ENCODE peak calls at places on chromosomes 12 and 14, in nine cellular contexts. S is choroid plexus epithelial cell, G is pancreas, M is WTC11, V is cardiac muscle cell, D is AG04449, N is AG10803, L is osteocyte, Y is astrocyte of the spinal cord. Q is an unnamed sample.

GRCh38 chr12:121774968-121775474 is 18.5 kb downstream of the RHOF start:
- DNase-seq in S (no peak), G (no peak), M (peak), V (no peak), D (no peak), N (no peak), L (no peak), Y (no peak), Q (no peak)

GRCh38 chr12:52280796-52281560 is 6.5 kb downstream of the KRT86 start:
- DNase-seq in S (peak), G (peak), M (no peak), V (no peak), D (peak), N (peak), L (peak), Y (peak), Q (no peak)

GRCh38 chr12:121822393-121823100 is 18.7 kb downstream of the SETD1B start:
- DNase-seq in S (no peak), G (no peak), M (no peak), V (no peak), D (no peak), N (no peak), L (no peak), Y (no peak), Q (no peak)

GRCh38 chr12:83018063-83018462 is 331.4 kb downstream of the TMTC2 start:
- DNase-seq in S (no peak), G (no peak), M (no peak), V (no peak), D (no peak), N (peak), L (no peak), Y (no peak), Q (no peak)

GRCh38 chr14:32608880-32609279 is 279.8 kb downstream of the AKAP6 start:
- DNase-seq in S (peak), G (no peak), M (no peak), V (no peak), D (no peak), N (peak), L (no peak), Y (peak), Q (no peak)

GRCh38 chr12:68803948-68804653 is 3.9 kb upstream of the MDM2 start:
- DNase-seq in S (no peak), G (no peak), M (no peak), V (no peak), D (no peak), N (no peak), L (no peak), Y (no peak), Q (no peak)

GRCh38 chr14:72401632-72402428 is 469.6 kb downstream of the RGS6 start:
- DNase-seq in S (peak), G (no peak), M (no peak), V (no peak), D (no peak), N (no peak), L (no peak), Y (no peak), Q (no peak)

GRCh38 chr12:104578453-104578852 is 121.7 kb downstream of the CHST11 start:
- DNase-seq in S (peak), G (no peak), M (no peak), V (no peak), D (peak), N (peak), L (no peak), Y (peak), Q (no peak)

GRCh38 chr12:75961878-75962277 is 69.7 kb downstream of the PHLDA1 start:
- DNase-seq in S (no peak), G (no peak), M (no peak), V (no peak), D (no peak), N (no peak), L (no peak), Y (no peak), Q (no peak)

GRCh38 chr12:31517994-31518393 is 72.9 kb downstream of the DENND5B start:
- DNase-seq in S (peak), G (no peak), M (no peak), V (peak), D (no peak), N (peak), L (no peak), Y (peak), Q (no peak)

GRCh38 chr12:56256326-56256960 is 1.7 kb downstream of the ANKRD52 start:
- DNase-seq in S (peak), G (no peak), M (peak), V (no peak), D (no peak), N (peak), L (no peak), Y (peak), Q (peak)

GRCh38 chr12:82757611-82758010 is 70.9 kb downstream of the TMTC2 start:
- DNase-seq in S (peak), G (no peak), M (no peak), V (no peak), D (no peak), N (no peak), L (no peak), Y (no peak), Q (no peak)

GRCh38 chr14:74656964-74657363 is 44.9 kb upstream of the LTBP2 start:
- DNase-seq in S (no peak), G (no peak), M (no peak), V (no peak), D (no peak), N (no peak), L (no peak), Y (no peak), Q (no peak)

GRCh38 chr12:34400986-34401658 is 378.8 kb downstream of the ALG10 start:
- DNase-seq in S (no peak), G (peak), M (peak), V (no peak), D (no peak), N (no peak), L (peak), Y (no peak), Q (peak)

GRCh38 chr14:75452324-75452723 is 24.5 kb downstream of the JDP2 start:
- DNase-seq in S (peak), G (no peak), M (no peak), V (no peak), D (no peak), N (peak), L (no peak), Y (peak), Q (no peak)

GRCh38 chr14:56959869-56960268 is 149.6 kb upstream of the OTX2 start:
- DNase-seq in S (no peak), G (no peak), M (no peak), V (no peak), D (no peak), N (no peak), L (no peak), Y (no peak), Q (no peak)

GRCh38 chr14:34837801-34838322 is 37.3 kb downstream of the BAZ1A start:
- DNase-seq in S (no peak), G (no peak), M (no peak), V (no peak), D (no peak), N (no peak), L (no peak), Y (no peak), Q (no peak)

GRCh38 chr12:78146365-78146772 is 315.7 kb downstream of the NAV3 start:
- DNase-seq in S (peak), G (no peak), M (no peak), V (peak), D (no peak), N (peak), L (no peak), Y (peak), Q (peak)

GRCh38 chr12:81639196-81639595 is 120.0 kb downstream of the PPFIA2 start:
- DNase-seq in S (peak), G (no peak), M (no peak), V (no peak), D (no peak), N (no peak), L (no peak), Y (peak), Q (no peak)

DNA sequence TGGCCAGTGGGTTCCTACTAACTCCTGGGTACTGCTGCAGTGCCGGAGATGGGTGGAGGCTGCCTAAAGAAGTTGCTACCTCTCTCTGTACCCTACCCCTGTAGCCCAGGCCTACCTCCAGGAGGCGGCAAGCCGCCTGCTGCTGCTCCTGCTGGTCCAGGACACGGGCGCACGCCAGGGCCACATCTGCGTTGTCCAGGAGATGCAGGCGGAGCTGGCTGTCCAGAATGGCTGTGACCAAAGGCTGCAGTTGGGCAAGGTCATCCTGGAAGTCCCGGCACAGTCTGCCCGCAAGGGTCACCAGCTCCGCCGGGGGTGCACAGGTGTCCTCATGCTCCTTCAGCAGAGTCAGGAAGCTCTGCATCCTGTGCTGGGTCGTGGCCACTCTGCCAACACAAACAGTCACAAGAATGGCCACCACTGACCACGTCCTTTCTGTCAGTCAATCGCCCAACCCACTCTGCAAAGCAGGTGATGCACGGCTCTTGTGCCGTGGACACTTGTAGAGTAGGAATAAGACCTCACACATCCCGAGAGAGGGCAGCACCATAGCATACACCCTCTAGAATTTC is 1.6 kb downstream of the ANHX start:
- DNase-seq in S (no peak), G (no peak), M (no peak), V (no peak), D (no peak), N (no peak), L (peak), Y (no peak), Q (peak)
- TF ChIP-seq CTCF in S (no peak), G (no peak), M (no peak), V (no peak), D (no peak), N (no peak), L (no peak), Y (no peak), Q (no peak)

DNA sequence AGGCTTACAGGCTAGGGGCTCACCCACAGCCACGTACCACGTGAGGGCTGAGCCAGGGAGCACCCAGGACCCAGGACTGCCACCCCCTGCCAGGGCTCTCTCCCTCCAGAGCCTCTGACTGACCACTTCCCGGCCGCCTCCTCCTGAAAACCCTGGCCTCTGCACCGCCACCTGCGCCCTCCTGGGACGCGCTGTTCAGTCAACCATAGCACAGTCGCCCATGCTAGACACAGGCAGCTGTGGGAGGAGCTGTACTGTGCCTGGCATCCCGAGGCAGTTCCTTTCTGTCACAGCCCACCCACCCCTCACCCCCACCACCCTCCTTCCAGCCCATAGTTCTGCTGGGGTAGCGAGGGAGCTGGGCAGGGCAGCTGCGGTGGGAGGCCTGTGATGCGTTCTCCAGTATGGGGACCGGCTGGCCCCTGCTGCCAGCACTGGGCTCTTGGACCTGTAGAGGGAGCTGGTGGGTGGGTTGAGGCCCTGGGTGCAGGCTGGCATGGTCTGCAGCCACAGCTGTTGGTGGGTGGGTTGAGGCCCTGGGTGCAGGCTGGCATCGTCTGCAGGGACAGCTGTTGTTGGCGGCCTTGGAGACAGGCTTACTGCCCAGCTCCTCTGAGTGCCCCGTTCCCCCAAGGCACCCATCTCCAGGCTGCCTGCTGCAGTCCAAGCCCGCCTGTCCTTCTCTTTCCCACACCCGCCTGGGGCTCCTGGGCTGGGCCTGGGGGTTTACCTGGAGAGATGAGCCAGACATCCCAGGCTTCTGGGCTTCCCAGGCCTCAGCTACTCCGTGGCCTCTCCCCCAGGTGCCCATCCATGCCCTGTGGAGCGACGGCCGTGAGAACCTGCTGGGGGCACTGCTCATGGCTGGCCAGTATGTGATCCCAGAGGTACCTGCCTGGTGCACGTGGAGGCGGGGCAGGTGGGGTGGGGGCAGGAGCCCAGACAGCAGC is 11.5 kb downstream of the ASPG start:
- DNase-seq in S (no peak), G (no peak), M (peak), V (no peak), D (no peak), N (no peak), L (no peak), Y (no peak), Q (no peak)
- TF ChIP-seq CTCF in S (peak), G (no peak), M (no peak), V (no peak), D (no peak), N (no peak), L (peak), Y (no peak), Q (no peak)

GRCh38 chr12:108082506-108082905 is 46.6 kb upstream of the WSCD2 start:
- DNase-seq in S (no peak), G (no peak), M (no peak), V (no peak), D (no peak), N (no peak), L (no peak), Y (no peak), Q (no peak)

GRCh38 chr12:108080363-108080762 is 48.7 kb upstream of the WSCD2 start:
- DNase-seq in S (no peak), G (no peak), M (no peak), V (no peak), D (no peak), N (no peak), L (no peak), Y (no peak), Q (no peak)

GRCh38 chr12:108079731-108080130 is 49.4 kb upstream of the WSCD2 start:
- DNase-seq in S (no peak), G (no peak), M (no peak), V (no peak), D (no peak), N (no peak), L (no peak), Y (no peak), Q (no peak)

GRCh38 chr12:108078428-108078827 is 50.7 kb upstream of the WSCD2 start:
- DNase-seq in S (no peak), G (no peak), M (no peak), V (no peak), D (no peak), N (no peak), L (no peak), Y (no peak), Q (no peak)
- TF ChIP-seq CTCF in S (no peak), G (no peak), M (no peak), V (no peak), D (no peak), N (no peak), L (no peak), Y (no peak), Q (no peak)

DNA sequence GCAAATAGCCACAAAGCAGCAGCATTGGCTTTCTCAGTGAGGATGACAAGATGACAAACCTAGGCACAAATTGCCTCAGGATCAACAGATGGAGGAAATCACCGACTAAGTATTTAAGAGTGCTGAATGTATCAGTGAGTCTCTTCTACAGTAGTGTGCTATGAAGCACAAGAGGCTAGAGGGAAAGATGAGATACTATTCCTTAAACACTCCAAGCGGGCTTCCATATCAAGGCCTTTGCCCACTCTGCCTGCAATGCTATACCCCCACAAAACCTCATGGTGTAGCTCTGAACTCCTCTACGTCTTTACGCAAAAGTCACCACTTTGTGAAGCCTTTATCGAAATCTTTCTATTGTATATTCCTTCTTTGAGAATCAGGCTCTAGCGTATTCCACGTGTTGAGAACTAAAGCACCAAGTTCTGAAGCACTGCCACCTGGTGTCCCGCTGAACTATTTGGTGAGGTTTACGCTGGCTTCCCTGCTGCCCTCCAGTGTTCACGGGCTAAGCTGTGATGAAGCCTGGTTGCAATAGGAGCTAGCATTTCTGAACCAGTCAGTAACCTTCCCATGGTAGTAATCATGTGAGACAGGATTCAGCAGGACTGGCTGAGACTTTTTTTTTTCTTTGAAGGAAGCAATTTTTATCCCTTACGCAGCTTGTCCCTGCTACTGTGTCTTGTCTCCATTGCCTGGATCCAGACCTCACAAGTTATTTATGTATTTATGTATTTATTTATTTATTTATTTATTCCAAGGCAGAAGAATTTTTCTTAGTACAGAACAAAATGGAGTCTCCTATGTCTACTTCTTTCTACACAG is 426.5 kb upstream of the OR4E1 start:
- DNase-seq in S (peak), G (peak), M (peak), V (peak), D (no peak), N (peak), L (no peak), Y (peak), Q (peak)
- TF ChIP-seq CTCF in S (peak), G (no peak), M (peak), V (peak), D (peak), N (peak), L (peak), Y (peak), Q (peak)

GRCh38 chr12:65998536-65999530 is 131.7 kb downstream of the LLPH start:
- DNase-seq in S (peak), G (no peak), M (no peak), V (no peak), D (no peak), N (no peak), L (no peak), Y (no peak), Q (no peak)
- TF ChIP-seq CTCF in S (no peak), G (no peak), M (no peak), V (no peak), D (no peak), N (no peak), L (no peak), Y (no peak), Q (no peak)

Q was measured in GM13976.